ENCODE peak calls at places on chromosomes 11 and 22, in four cellular contexts. U is occipital lobe, N is neural progenitor cell, D is NCI-H510A treated with DMSO at 0.1 percent for 48 hours. E is an unnamed sample.

GRCh38 chr11:108697872-108698473 is 33.1 kb downstream of the DDX10 start:
- DNase-seq in N (peak; percentile 68), U (peak; percentile 38), D (peak; percentile 63), E (peak; percentile 22)

GRCh38 chr11:44840526-44840925 is 110.2 kb downstream of the TP53I11 start:
- DNase-seq in U (no peak), N (no peak), D (no peak), E (no peak)

GRCh38 chr11:107623183-107623582 is 32.2 kb downstream of the ELMOD1 start:
- DNase-seq in U (no peak), N (no peak), D (no peak), E (no peak)

GRCh38 chr11:1983601-1983961 is 14.1 kb downstream of the H19 start:
- DNase-seq in N (no peak), U (no peak), D (no peak), E (no peak)

GRCh38 chr22:39215430-39216142 is 29.2 kb downstream of the PDGFB start:
- DNase-seq in D (no peak), N (peak; percentile 45), U (no peak), E (no peak)

GRCh38 chr11:28984216-28984615 is 876.0 kb downstream of the METTL15 start:
- DNase-seq in U (no peak), N (no peak), D (no peak), E (no peak)

GRCh38 chr11:128453444-128454336 is 133.7 kb downstream of the ETS1 start:
- DNase-seq in N (no peak), U (peak; percentile 60), D (peak; percentile 49), E (peak; percentile 68)

GRCh38 chr11:118052581-118053206 is 24.2 kb upstream of the TMPRSS4 start:
- DNase-seq in D (no peak), U (no peak), N (no peak), E (no peak)

GRCh38 chr11:124214027-124214426 is 26.9 kb upstream of the OR8G1 start:
- DNase-seq in U (no peak), N (no peak), D (no peak), E (no peak)

GRCh38 chr22:33656808-33657628 is 263.3 kb downstream of the LARGE1 start:
- DNase-seq in U (no peak), D (peak; percentile 20), N (no peak), E (no peak)

GRCh38 chr22:37064553-37064952 is 13.0 kb downstream of the KCTD17 start:
- DNase-seq in N (no peak), U (no peak), D (no peak), E (no peak)

GRCh38 chr11:73267122-73267846 is 4.9 kb upstream of the P2RY6 start:
- DNase-seq in U (no peak), D (no peak), N (no peak), E (no peak)

GRCh38 chr22:44970291-44970690 is 39.5 kb downstream of the PHF21B start:
- DNase-seq in U (no peak), N (no peak), D (no peak), E (no peak)

GRCh38 chr11:45470151-45471001 is 184.2 kb upstream of the SYT13 start:
- DNase-seq in U (no peak), D (no peak), N (no peak), E (no peak)

GRCh38 chr11:86396403-86396802 is 21.7 kb downstream of the CCDC81 start:
- DNase-seq in U (no peak), D (no peak), N (no peak), E (no peak)

GRCh38 chr11:77593883-77594282 is 4.1 kb downstream of the AQP11 start:
- DNase-seq in N (no peak), U (no peak), D (no peak), E (no peak)

GRCh38 chr22:46465348-46465725 is 72.1 kb downstream of the CELSR1 start:
- DNase-seq in U (no peak), N (no peak), D (no peak), E (no peak)

GRCh38 chr22:38657248-38657909 is 941 bp downstream of the CBY1 start:
- DNase-seq in D (peak; percentile 12), N (peak; percentile 32), U (no peak), E (no peak)

GRCh38 chr11:121512468-121513465 is 60.0 kb upstream of the SORL1-AS1 start:
- DNase-seq in N (no peak), D (no peak), U (no peak), E (no peak)

GRCh38 chr11:4979021-4979420 is 15.6 kb upstream of the OR51L1 start:
- DNase-seq in U (no peak), D (no peak), N (no peak), E (no peak)

GRCh38 chr11:128174465-128175101 is 412.8 kb downstream of the ETS1 start:
- DNase-seq in D (no peak), N (peak; percentile 44), U (no peak), E (no peak)

GRCh38 chr11:35170503-35170902 is 31.5 kb downstream of the CD44 start:
- DNase-seq in N (no peak), U (no peak), D (no peak), E (no peak)

GRCh38 chr11:117663826-117664225 is 133.2 kb downstream of the DSCAML1 start:
- DNase-seq in D (no peak), U (peak; percentile 65), N (peak; percentile 46), E (peak; percentile 50)